ENCODE peak calls at places on chromosomes 16 and 17, in four cellular contexts. T, L, M and U are unnamed samples.

GRCh38 chr16:89599451-89599858 is 14.0 kb upstream of the DPEP1 start:
- DNase-seq in T (peak), L (no peak), M (no peak), U (no peak)

GRCh38 chr17:37342589-37342988 is 33.2 kb upstream of the C17orf78 start:
- DNase-seq in T (no peak), M (no peak), L (no peak), U (no peak)

GRCh38 chr16:88536971-88537751 is 33.0 kb upstream of the ZC3H18 start:
- DNase-seq in M (no peak), T (no peak), L (no peak), U (no peak)

GRCh38 chr17:2041561-2042354 is at the start of gene OVCA2:
- DNase-seq in M (peak), T (peak), L (no peak), U (peak)

GRCh38 chr17:36632916-36633846 is 31.8 kb downstream of the MRM1 start:
- DNase-seq in T (no peak), M (no peak), L (no peak), U (no peak)

GRCh38 chr17:6753006-6753445 is 2.8 kb upstream of the XAF1 start:
- DNase-seq in L (no peak), T (no peak), M (peak), U (no peak)

GRCh38 chr17:61495161-61495857 is 43.1 kb downstream of the TBX4 start:
- DNase-seq in M (no peak), L (no peak), T (no peak), U (peak)

GRCh38 chr16:81532491-81533174 is 88.0 kb downstream of the CMIP start:
- DNase-seq in L (no peak), M (no peak), T (peak), U (no peak)

GRCh38 chr16:19094542-19095365 is 19.0 kb upstream of the ITPRIPL2 start:
- DNase-seq in T (peak), M (no peak), L (no peak), U (peak)

GRCh38 chr17:42287305-42288077 is 807 bp upstream of the STAT5A start:
- DNase-seq in T (no peak), M (peak), L (no peak), U (no peak)

GRCh38 chr17:62070900-62071299 is 5.8 kb upstream of the MED13 start:
- DNase-seq in M (no peak), L (no peak), T (no peak), U (no peak)

GRCh38 chr16:77387810-77388209 is 47.0 kb downstream of the ADAMTS18 start:
- DNase-seq in M (no peak), L (no peak), T (no peak), U (no peak)

DNA sequence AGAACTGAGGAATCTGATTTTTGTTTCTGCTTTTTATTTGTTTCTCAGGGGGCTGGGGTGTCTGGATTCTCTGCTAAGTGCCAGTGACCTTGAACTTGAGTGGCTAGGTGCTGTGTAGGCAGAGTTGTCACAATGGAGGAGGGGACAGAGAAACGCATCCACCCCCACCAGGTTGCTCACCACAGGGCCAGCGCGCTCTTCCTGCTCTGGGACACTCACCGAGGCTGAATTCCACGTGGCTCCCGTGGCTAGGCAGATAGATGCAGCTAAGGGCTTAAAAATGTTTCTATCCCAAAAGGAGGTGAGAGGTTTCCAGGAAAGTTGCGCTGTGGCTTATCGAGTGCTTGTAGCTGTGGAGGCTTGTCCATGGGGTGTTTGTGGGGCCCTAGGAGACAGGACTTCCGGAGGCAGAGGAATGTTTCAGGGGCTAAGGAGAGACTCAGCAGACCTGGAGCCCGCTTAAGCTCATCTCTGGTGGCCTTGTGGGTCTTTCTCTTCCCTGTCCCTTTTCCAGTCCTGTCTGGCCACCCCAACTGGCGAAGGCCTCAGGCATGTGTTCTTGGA is 36.8 kb downstream of the ADCY7 start:
- DNase-seq in T (no peak), L (no peak), M (no peak), U (no peak)
- H3K4me3 ChIP-seq in T (no peak), L (no peak), M (no peak), U (no peak)

DNA sequence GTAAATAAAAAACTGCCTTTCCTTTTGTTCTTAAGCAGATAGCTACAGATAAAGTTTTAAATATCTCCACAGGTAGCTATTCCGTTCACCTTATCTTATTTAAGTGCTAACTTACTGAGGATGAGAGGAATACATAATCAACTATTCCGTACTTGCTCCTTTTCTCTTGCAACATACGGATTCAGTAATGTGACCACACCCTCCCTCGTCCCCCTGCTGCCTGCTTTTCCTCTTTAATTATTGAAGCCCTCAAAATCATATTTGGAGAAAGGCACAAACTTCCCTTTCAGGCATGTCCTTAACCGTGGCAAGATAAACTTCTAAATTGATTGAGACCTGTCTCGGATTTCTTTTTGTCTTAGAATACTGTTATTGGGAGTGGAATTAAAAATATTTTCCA is 101.4 kb downstream of the MAP2K4 start:
- DNase-seq in M (no peak), L (no peak), T (no peak), U (no peak)
- TF ChIP-seq CTCF in M (no peak), L (no peak), T (no peak), U (no peak)

GRCh38 chr17:44831270-44831770 is 1.2 kb upstream of the GJC1 start:
- DNase-seq in T (no peak), M (no peak), L (no peak), U (no peak)
- H3K4me3 ChIP-seq in T (no peak), M (no peak), L (no peak), U (no peak)

DNA sequence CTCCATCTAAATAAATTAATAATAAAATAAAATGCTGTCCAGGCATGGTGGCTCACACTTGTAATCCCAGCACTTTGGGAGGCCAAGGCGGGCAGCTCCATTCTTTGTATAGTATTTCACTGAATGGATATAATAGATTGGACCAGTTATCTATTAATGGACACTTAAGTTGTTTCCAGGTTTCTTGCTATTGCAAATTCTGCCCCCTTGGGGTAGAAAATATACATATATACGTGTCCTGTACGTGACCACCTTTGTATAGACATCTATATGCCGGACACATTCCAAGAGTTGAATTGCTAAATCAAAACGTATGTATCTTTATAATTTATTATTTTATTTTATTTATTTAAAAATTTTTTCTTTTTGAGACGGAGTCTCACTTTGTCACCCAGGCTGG is 3.9 kb upstream of the EXOC7 start:
- DNase-seq in T (peak), M (no peak), L (no peak), U (no peak)
- TF ChIP-seq CTCF in T (peak), M (no peak), L (no peak), U (peak)

GRCh38 chr17:76869878-76870714 is 1.9 kb downstream of the MGAT5B start:
- DNase-seq in L (no peak), T (no peak), M (no peak), U (no peak)
- H3K4me3 ChIP-seq in L (no peak), T (peak), M (no peak), U (no peak)

GRCh38 chr16:24764916-24765315 is 35.5 kb downstream of the TNRC6A start:
- DNase-seq in T (no peak), M (no peak), L (no peak), U (no peak)
- TF ChIP-seq CTCF in T (no peak), M (no peak), L (no peak), U (no peak)

GRCh38 chr17:12866244-12866643 is 76.9 kb downstream of the ARHGAP44 start:
- DNase-seq in T (no peak), L (no peak), M (no peak), U (no peak)
- H3K4me3 ChIP-seq in T (no peak), L (no peak), M (no peak), U (peak)

DNA sequence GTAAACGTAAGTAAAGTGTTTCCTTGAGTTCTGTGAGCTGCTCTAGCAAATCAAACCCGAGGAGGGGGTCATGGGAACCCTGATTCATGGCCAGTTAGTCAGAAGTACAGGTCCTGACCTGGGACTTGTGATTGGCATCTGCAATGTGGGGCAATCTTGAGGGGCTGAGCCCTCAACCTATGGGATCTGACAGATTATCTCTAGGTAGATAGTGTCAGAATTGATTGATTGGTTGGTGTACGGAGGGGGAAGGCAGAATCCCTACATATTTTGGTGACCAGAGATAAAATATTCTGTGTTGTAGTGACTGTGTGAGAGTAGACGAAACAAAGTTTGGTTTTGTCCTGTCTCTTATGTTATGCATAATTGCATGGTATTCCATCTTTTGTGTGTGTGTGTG is 100.5 kb upstream of the NETO2 start:
- DNase-seq in T (no peak), L (no peak), M (no peak), U (no peak)
- TF ChIP-seq CTCF in T (no peak), L (no peak), M (no peak), U (no peak)